ENCODE peak calls at places on chromosomes 2 and 18, in eight cellular contexts. O, E, J, X, C, H, W and F are unnamed samples.

GRCh38 chr2:96315400-96316071 is 9.6 kb upstream of the ITPRIPL1 start:
- DNase-seq in E (peak), J (peak), W (no peak), C (peak), X (no peak), H (no peak), O (peak), F (peak)

GRCh38 chr2:207970138-207970824 is 55.0 kb downstream of the PLEKHM3 start:
- DNase-seq in J (no peak), O (no peak), C (no peak), X (no peak), W (no peak), H (peak), E (no peak), F (no peak)

GRCh38 chr2:210593166-210593565 is 36.8 kb downstream of the CPS1 start:
- DNase-seq in X (no peak), C (peak), W (no peak), E (no peak), O (peak), H (no peak), J (no peak), F (no peak)

GRCh38 chr18:32767400-32767799 is 5.4 kb downstream of the KLHL14 start:
- DNase-seq in H (no peak), X (no peak), O (no peak), E (no peak), W (no peak), J (no peak), C (no peak), F (no peak)

GRCh38 chr2:43276962-43277383 is 50.6 kb upstream of the ZFP36L2 start:
- DNase-seq in X (no peak), H (no peak), E (no peak), C (peak), W (no peak), O (no peak), J (peak), F (peak)

GRCh38 chr2:21916934-21917522 is 793.3 kb downstream of the TDRD15 start:
- DNase-seq in E (no peak), X (no peak), O (no peak), W (no peak), H (no peak), C (no peak), J (no peak), F (no peak)

GRCh38 chr2:189516546-189516945 is 64.0 kb downstream of the SLC40A1 start:
- DNase-seq in H (no peak), X (no peak), J (no peak), E (no peak), O (no peak), W (no peak), C (no peak), F (no peak)

GRCh38 chr2:197184959-197185586 is 125.5 kb downstream of the ANKRD44 start:
- DNase-seq in E (no peak), W (no peak), X (no peak), H (peak), O (peak), C (peak), J (peak), F (peak)

GRCh38 chr18:75048776-75049454 is 160.0 kb downstream of the PTGR3 start:
- DNase-seq in E (no peak), H (no peak), J (peak), O (no peak), W (no peak), C (no peak), X (no peak), F (no peak)

GRCh38 chr2:98487806-98488189 is 43.1 kb downstream of the INPP4A start:
- DNase-seq in J (peak), W (no peak), E (peak), O (no peak), C (no peak), H (peak), X (peak), F (peak)

GRCh38 chr2:142767847-142768246 is 109.6 kb upstream of the KYNU start:
- DNase-seq in H (no peak), O (no peak), W (no peak), C (no peak), X (no peak), E (no peak), J (no peak), F (no peak)

GRCh38 chr2:178327516-178327915 is 123.5 kb downstream of the PRKRA start:
- DNase-seq in C (peak), O (peak), J (no peak), E (no peak), X (no peak), H (no peak), W (no peak), F (no peak)

GRCh38 chr2:158184556-158185343 is 83.1 kb downstream of the UPP2 start:
- DNase-seq in O (peak), X (no peak), E (no peak), H (no peak), J (peak), C (no peak), W (no peak), F (peak)

GRCh38 chr2:238518828-238519186 is 92.1 kb downstream of the ASB1 start:
- DNase-seq in O (no peak), H (no peak), J (no peak), C (no peak), X (no peak), E (no peak), W (no peak), F (no peak)

GRCh38 chr18:62925031-62925688 is 209.8 kb downstream of the PHLPP1 start:
- DNase-seq in W (no peak), X (no peak), J (peak), C (peak), O (peak), E (peak), H (no peak), F (no peak)

GRCh38 chr18:79624356-79624961 is 55.1 kb upstream of the CTDP1 start:
- DNase-seq in J (no peak), H (no peak), O (no peak), C (no peak), W (no peak), E (no peak), X (no peak), F (no peak)

GRCh38 chr2:144111443-144111842 is 408.5 kb downstream of the ZEB2 start:
- DNase-seq in X (no peak), W (no peak), H (no peak), O (peak), J (peak), C (peak), E (peak), F (peak)

GRCh38 chr2:232389327-232389726 is 10.8 kb downstream of the ALPP start:
- DNase-seq in O (peak), J (no peak), C (peak), E (peak), H (no peak), X (no peak), W (no peak), F (no peak)

GRCh38 chr2:43199492-43200481 is 26.6 kb downstream of the ZFP36L2 start:
- DNase-seq in O (peak), E (no peak), W (peak), X (no peak), C (peak), H (no peak), J (peak), F (peak)

GRCh38 chr2:1072258-1072657 is 121.6 kb downstream of the SNTG2 start:
- DNase-seq in O (no peak), W (no peak), E (no peak), X (no peak), C (no peak), J (no peak), H (no peak), F (no peak)

GRCh38 chr18:1663879-1664705 is 759.4 kb downstream of the ADCYAP1 start:
- DNase-seq in C (peak), W (no peak), E (peak), H (peak), X (peak), O (peak), J (peak), F (peak)

GRCh38 chr2:86072271-86072858 is 33.3 kb downstream of the POLR1A start:
- DNase-seq in H (no peak), W (no peak), C (peak), X (no peak), E (no peak), J (no peak), O (peak), F (peak)

GRCh38 chr2:42124051-42124813 is 44.9 kb upstream of the EML4 start:
- DNase-seq in W (no peak), O (peak), H (no peak), X (no peak), J (no peak), E (no peak), C (peak), F (peak)

GRCh38 chr2:204571041-204571440 is 25.8 kb downstream of the PARD3B start:
- DNase-seq in W (no peak), X (no peak), C (no peak), H (no peak), E (no peak), O (no peak), J (no peak), F (no peak)

GRCh38 chr2:226649871-226650660 is 149.6 kb downstream of the IRS1 start:
- DNase-seq in E (peak), C (peak), X (peak), J (peak), H (peak), W (peak), O (peak), F (peak)

GRCh38 chr2:154704991-154705390 is 6.5 kb downstream of the KCNJ3 start:
- DNase-seq in C (no peak), X (no peak), J (no peak), E (no peak), H (no peak), W (no peak), O (no peak), F (no peak)

GRCh38 chr2:214995926-214996670 is 142.3 kb downstream of the ABCA12 start:
- DNase-seq in O (no peak), H (no peak), E (no peak), C (no peak), J (no peak), X (no peak), W (no peak), F (no peak)

GRCh38 chr2:25228848-25229674 is 60.7 kb upstream of the POMC start:
- DNase-seq in H (peak), J (peak), C (peak), O (peak), E (peak), X (peak), W (peak), F (peak)

DNA sequence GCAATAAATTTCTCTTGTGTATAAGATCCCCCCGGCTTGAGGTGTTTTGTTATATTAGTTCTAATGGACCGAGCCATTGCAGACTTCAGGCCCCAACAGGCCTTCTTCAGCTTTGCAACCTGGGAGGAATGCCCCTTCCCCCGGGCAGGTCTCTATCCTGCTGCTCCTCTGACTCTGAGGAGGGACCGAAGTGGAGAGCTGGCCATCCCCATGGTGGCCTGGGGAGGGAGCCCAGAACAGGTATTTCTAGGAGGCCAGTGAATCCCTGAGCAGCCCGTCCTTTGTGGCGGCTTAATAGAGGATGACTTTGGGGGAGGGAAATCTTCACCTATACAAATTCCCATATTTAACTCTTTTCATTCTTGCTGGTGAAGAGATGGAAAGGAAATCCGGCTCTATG is 715.8 kb upstream of the SOX11 start:
- DNase-seq in W (no peak), O (no peak), C (no peak), X (no peak), H (no peak), J (no peak), E (no peak), F (no peak)
- TF ChIP-seq EZH2 in W (no peak), O (no peak), C (no peak), X (no peak), H (no peak), J (no peak), E (no peak), F (no peak)

GRCh38 chr2:230956827-230957755 is 32.0 kb upstream of the GPR55 start:
- DNase-seq in X (peak), J (peak), H (peak), O (peak), W (no peak), E (peak), C (peak), F (no peak)
- TF ChIP-seq EZH2 in X (no peak), J (no peak), H (peak), O (no peak), W (no peak), E (no peak), C (no peak), F (no peak)

GRCh38 chr2:84881581-84882414 is 914 bp upstream of the TRABD2A start:
- DNase-seq in W (no peak), O (peak), H (peak), E (peak), X (peak), J (peak), C (peak), F (peak)

GRCh38 chr2:84882415-84882738 is 1.5 kb upstream of the TRABD2A start:
- DNase-seq in C (no peak), H (no peak), W (no peak), O (no peak), E (no peak), X (no peak), J (no peak), F (no peak)

GRCh38 chr2:84880395-84880644 is 564 bp downstream of the TRABD2A start:
- DNase-seq in E (no peak), W (no peak), C (no peak), X (no peak), J (no peak), H (no peak), O (no peak), F (no peak)

GRCh38 chr2:84879595-84880394 is 1.1 kb downstream of the TRABD2A start:
- DNase-seq in W (no peak), H (peak), X (no peak), J (no peak), C (no peak), O (no peak), E (peak), F (no peak)

GRCh38 chr2:84880645-84881521 is at the start of gene TRABD2A:
- DNase-seq in H (peak), E (peak), C (no peak), W (no peak), J (no peak), X (no peak), O (no peak), F (no peak)
- TF ChIP-seq EZH2 in H (peak), E (no peak), C (peak), W (peak), J (no peak), X (no peak), O (peak), F (peak)

GRCh38 chr2:174051741-174052638 is 86.8 kb upstream of the SP3 start:
- DNase-seq in W (no peak), O (peak), X (peak), C (peak), H (peak), E (peak), J (peak), F (peak)

GRCh38 chr2:174052639-174052976 is 87.4 kb upstream of the SP3 start:
- DNase-seq in C (no peak), E (no peak), O (no peak), W (no peak), H (no peak), X (no peak), J (no peak), F (no peak)

GRCh38 chr2:174049895-174050294 is 84.7 kb upstream of the SP3 start:
- DNase-seq in E (no peak), H (no peak), O (no peak), W (no peak), J (no peak), X (no peak), C (no peak), F (no peak)

GRCh38 chr2:174053285-174053684 is 88.1 kb upstream of the SP3 start:
- DNase-seq in E (no peak), X (no peak), J (no peak), C (no peak), H (peak), W (no peak), O (no peak), F (no peak)

DNA sequence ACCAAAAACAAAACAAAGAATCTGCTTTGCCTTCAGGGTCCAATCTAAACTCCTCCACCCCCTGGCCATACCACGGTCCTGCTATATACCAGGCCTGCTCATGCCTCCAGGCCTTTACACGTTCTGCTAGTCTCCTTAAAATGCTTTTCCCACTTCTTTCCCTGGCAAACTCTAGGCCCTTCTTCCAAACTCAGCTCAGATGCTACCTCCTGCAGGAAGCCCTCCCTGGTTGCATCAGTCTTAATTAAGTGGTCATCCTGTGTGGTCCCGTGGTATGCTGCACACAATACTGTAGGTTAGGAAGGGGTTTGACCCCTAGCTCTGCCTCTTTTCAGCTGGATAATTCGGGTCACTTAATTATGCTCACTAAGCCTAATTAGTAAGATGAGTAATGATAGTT is 85.9 kb upstream of the SP3 start:
- DNase-seq in C (no peak), J (no peak), H (peak), X (no peak), O (no peak), W (no peak), E (no peak), F (no peak)
- TF ChIP-seq EZH2 in C (no peak), J (no peak), H (no peak), X (no peak), O (no peak), W (no peak), E (no peak), F (no peak)

GRCh38 chr2:70897203-70897976 is 38.3 kb upstream of the ATP6V1B1 start:
- DNase-seq in X (no peak), E (peak), J (no peak), H (no peak), W (no peak), O (no peak), C (no peak), F (no peak)

GRCh38 chr2:70897977-70898226 is 37.8 kb upstream of the ATP6V1B1 start:
- DNase-seq in J (no peak), H (no peak), E (no peak), W (no peak), C (no peak), X (no peak), O (no peak), F (no peak)

GRCh38 chr2:70895998-70896764 is 39.5 kb upstream of the ATP6V1B1 start:
- DNase-seq in H (no peak), C (no peak), J (no peak), O (no peak), X (no peak), W (no peak), E (no peak), F (no peak)

GRCh38 chr2:70895249-70895648 is 40.5 kb upstream of the ATP6V1B1 start:
- DNase-seq in O (no peak), E (no peak), C (no peak), X (no peak), J (no peak), W (no peak), H (no peak), F (no peak)

GRCh38 chr2:70896765-70897202 is 38.9 kb upstream of the ATP6V1B1 start:
- DNase-seq in X (no peak), W (no peak), J (no peak), E (no peak), C (no peak), O (no peak), H (no peak), F (no peak)
- TF ChIP-seq EZH2 in X (no peak), W (peak), J (no peak), E (peak), C (no peak), O (no peak), H (peak), F (no peak)

GRCh38 chr2:75200140-75200985 is 1.0 kb upstream of the TACR1 start:
- DNase-seq in O (peak), H (peak), J (peak), X (no peak), W (no peak), E (peak), C (peak), F (peak)
- TF ChIP-seq EZH2 in O (no peak), H (no peak), J (peak), X (no peak), W (peak), E (no peak), C (no peak), F (peak)